ENCODE peak calls at places on chromosomes 11 and 22, in ten cellular contexts. V is bronchial epithelial cell, J is stomach, D is fibroblast of pulmonary artery, B is tibial artery, C is brain microvascular endothelial cell, A is NB4, X is left lung, T is ovary, U is AG10803. Z is an unnamed sample.

GRCh38 chr22:42872821-42873220 is 15.7 kb upstream of the ARFGAP3 start:
- DNase-seq in V (no peak), J (no peak), D (no peak), B (no peak), C (no peak), A (no peak), X (no peak), T (no peak), U (no peak), Z (no peak)

GRCh38 chr11:2688381-2689231 is 11.2 kb downstream of the KCNQ1OT1 start:
- DNase-seq in V (no peak), J (no peak), D (no peak), B (peak; percentile 43), C (no peak), A (no peak), X (peak; percentile 23), T (peak; percentile 34), U (no peak), Z (no peak)

GRCh38 chr11:117979481-117980211 is 6.5 kb upstream of the IL10RA start:
- DNase-seq in V (no peak), J (no peak), D (no peak), B (no peak), C (no peak), A (no peak), X (no peak), T (no peak), U (no peak), Z (no peak)

GRCh38 chr11:76835928-76836612 is 24.6 kb upstream of the ACER3 start:
- DNase-seq in V (peak; percentile 45), J (peak; percentile 83), D (peak; percentile 82), B (no peak), C (no peak), A (peak; percentile 26), X (no peak), T (no peak), U (peak; percentile 95), Z (peak; percentile 61)

GRCh38 chr11:126978911-126979310 is 21.7 kb downstream of the KIRREL3 start:
- DNase-seq in V (no peak), J (no peak), D (no peak), B (no peak), C (no peak), A (no peak), X (no peak), T (no peak), U (no peak), Z (no peak)

GRCh38 chr11:65541093-65542010 is 16.5 kb downstream of the SCYL1 start:
- DNase-seq in V (peak; percentile 84), J (no peak), D (no peak), B (no peak), C (no peak), A (no peak), X (no peak), T (peak; percentile 40), U (no peak), Z (no peak)

GRCh38 chr22:22897036-22897435 is 9.4 kb downstream of the IGLL5 start:
- DNase-seq in V (no peak), J (no peak), D (no peak), B (peak; percentile 20), C (no peak), A (no peak), X (peak; percentile 10), T (peak; percentile 6), U (no peak), Z (no peak)

GRCh38 chr11:1444321-1444720 is 42.3 kb downstream of the MOB2 start:
- DNase-seq in V (no peak), J (no peak), D (no peak), B (no peak), C (no peak), A (no peak), X (no peak), T (no peak), U (no peak), Z (no peak)

GRCh38 chr11:9056467-9056866 is 34.9 kb downstream of the SCUBE2 start:
- DNase-seq in V (no peak), J (no peak), D (no peak), B (no peak), C (no peak), A (no peak), X (no peak), T (no peak), U (no peak), Z (no peak)

GRCh38 chr22:27984723-27985122 is 65.7 kb upstream of the PITPNB start:
- DNase-seq in V (no peak), J (peak; percentile 3), D (no peak), B (no peak), C (no peak), A (no peak), X (peak; percentile 25), T (no peak), U (no peak), Z (no peak)

GRCh38 chr11:47980907-47981621 is 705 bp downstream of the PTPRJ start:
- DNase-seq in V (no peak), J (peak; percentile 65), D (peak; percentile 41), B (no peak), C (no peak), A (peak; percentile 66), X (no peak), T (peak; percentile 59), U (peak; percentile 53), Z (no peak)

GRCh38 chr11:118145285-118146227 is 7.1 kb downstream of the SCN4B start:
- DNase-seq in V (peak; percentile 84), J (peak; percentile 93), D (peak; percentile 63), B (peak; percentile 80), C (peak; percentile 52), A (peak; percentile 82), X (peak; percentile 90), T (peak; percentile 84), U (peak; percentile 42), Z (peak; percentile 10)

GRCh38 chr11:78957481-78958245 is 383.0 kb upstream of the NARS2 start:
- DNase-seq in V (peak; percentile 73), J (no peak), D (peak; percentile 4), B (no peak), C (no peak), A (no peak), X (no peak), T (no peak), U (no peak), Z (peak; percentile 26)

GRCh38 chr11:96338910-96339703 is 3.9 kb downstream of the MAML2 start:
- DNase-seq in V (peak; percentile 90), J (no peak), D (peak; percentile 82), B (peak; percentile 73), C (peak; percentile 73), A (peak; percentile 88), X (peak; percentile 63), T (peak; percentile 57), U (peak; percentile 43), Z (peak; percentile 81)

GRCh38 chr22:19878461-19879247 is 24.0 kb upstream of the GNB1L start:
- DNase-seq in V (no peak), J (no peak), D (no peak), B (peak; percentile 44), C (no peak), A (no peak), X (no peak), T (peak; percentile 23), U (peak; percentile 61), Z (no peak)

GRCh38 chr11:2100361-2101170 is 38.6 kb downstream of the IGF2 start:
- DNase-seq in V (peak; percentile 35), J (peak; percentile 71), D (peak; percentile 35), B (no peak), C (no peak), A (no peak), X (no peak), T (peak; percentile 47), U (no peak), Z (no peak)

GRCh38 chr22:47125603-47126002 is 363.2 kb downstream of the TBC1D22A start:
- DNase-seq in V (no peak), J (no peak), D (peak; percentile 6), B (peak; percentile 31), C (no peak), A (no peak), X (no peak), T (peak; percentile 23), U (no peak), Z (no peak)

GRCh38 chr22:44752285-44753188 is at the start of gene ARHGAP8:
- DNase-seq in V (no peak), J (peak; percentile 60), D (no peak), B (no peak), C (no peak), A (no peak), X (no peak), T (no peak), U (no peak), Z (no peak)
- H3K4me3 ChIP-seq in V (peak within 1 kb of the TSS; percentile 71), J (peak within 1 kb of the TSS; percentile 48), D (no peak within 1 kb of the TSS), B (no peak within 1 kb of the TSS), C (no peak within 1 kb of the TSS), A (no peak within 1 kb of the TSS), X (peak within 1 kb of the TSS; percentile 29), T (no peak within 1 kb of the TSS), U (no peak within 1 kb of the TSS), Z (no peak within 1 kb of the TSS)

GRCh38 chr22:37744589-37744988 is 47.7 kb downstream of the TRIOBP start:
- DNase-seq in V (no peak), J (no peak), D (no peak), B (no peak), C (no peak), A (no peak), X (no peak), T (no peak), U (no peak), Z (no peak)
- TF ChIP-seq CTCF in V (no peak), J (no peak), D (no peak), B (no peak), C (peak; percentile 9), A (no peak), X (no peak), T (no peak), U (no peak), Z (no peak)

GRCh38 chr11:72720047-72720446 is 32.2 kb downstream of the ARAP1 start:
- DNase-seq in V (no peak), J (no peak), D (no peak), B (no peak), C (no peak), A (peak; percentile 42), X (peak; percentile 67), T (no peak), U (no peak), Z (no peak)
- H3K4me3 ChIP-seq in V (peak overlapping the region; percentile 52), J (peak overlapping the region; percentile 62), D (peak overlapping the region; percentile 12), B (peak overlapping the region; percentile 60), C (no peak overlapping the region), A (peak overlapping the region; percentile 93), X (no peak overlapping the region), T (peak overlapping the region; percentile 72), U (peak overlapping the region; percentile 84), Z (no peak overlapping the region)

GRCh38 chr11:67178878-67179277 is 59.8 kb downstream of the KDM2A start:
- DNase-seq in V (no peak), J (no peak), D (peak; percentile 30), B (no peak), C (no peak), A (no peak), X (no peak), T (no peak), U (peak; percentile 33), Z (peak; percentile 63)
- TF ChIP-seq CTCF in V (no peak), J (no peak), D (no peak), B (no peak), C (no peak), A (no peak), X (no peak), T (no peak), U (no peak), Z (no peak)

GRCh38 chr22:41300661-41301060 is 664 bp upstream of the ZC3H7B start:
- DNase-seq in V (no peak), J (no peak), D (no peak), B (no peak), C (no peak), A (no peak), X (no peak), T (no peak), U (no peak), Z (no peak)
- H3K4me3 ChIP-seq in V (peak overlapping the region; percentile 73), J (peak overlapping the region; percentile 75), D (peak overlapping the region; percentile 85), B (peak overlapping the region; percentile 81), C (peak overlapping the region; percentile 83), A (peak overlapping the region; percentile 73), X (no peak overlapping the region), T (peak overlapping the region; percentile 86), U (peak overlapping the region; percentile 76), Z (peak overlapping the region; percentile 86)